ENCODE peak calls at places on chromosomes 16 and 17, in eight cellular contexts. One of them, this sample, is unnamed. For H3K27me3 and H3K4me1, the result is how much of the 10 kb centered on the place peaks cover.

GRCh38 chr16:29815032-29815721 is 775 bp upstream of the PAGR1 start:
- DNase-seq in IMR-90: no peak
- DNase-seq in sigmoid colon: peak
- DNase-seq in trophoblast cell: no peak
- DNase-seq in uterus: peak
- DNase-seq in aorta: peak
- DNase-seq in right atrium auricular region: no peak
- DNase-seq in SJCRH30: no peak
- DNase-seq in this sample: no peak

GRCh38 chr16:85376292-85377095 is 236.6 kb upstream of the GSE1 start:
- DNase-seq in right atrium auricular region: no peak
- DNase-seq in sigmoid colon: peak
- DNase-seq in aorta: peak
- DNase-seq in IMR-90: no peak
- DNase-seq in SJCRH30: no peak
- DNase-seq in uterus: no peak
- DNase-seq in trophoblast cell: no peak
- DNase-seq in this sample: no peak

GRCh38 chr16:84597518-84598390 is 20.1 kb downstream of the COTL1 start:
- DNase-seq in trophoblast cell: no peak
- DNase-seq in uterus: no peak
- DNase-seq in sigmoid colon: no peak
- DNase-seq in right atrium auricular region: no peak
- DNase-seq in SJCRH30: no peak
- DNase-seq in aorta: peak
- DNase-seq in IMR-90: no peak
- DNase-seq in this sample: no peak

GRCh38 chr16:3170440-3171180 is 17.4 kb upstream of the OR1F1 start:
- DNase-seq in right atrium auricular region: no peak
- DNase-seq in sigmoid colon: peak
- DNase-seq in IMR-90: no peak
- DNase-seq in uterus: no peak
- DNase-seq in trophoblast cell: no peak
- DNase-seq in aorta: no peak
- DNase-seq in SJCRH30: no peak
- DNase-seq in this sample: no peak

GRCh38 chr17:82094931-82095776 is 2.9 kb downstream of the FASN start:
- DNase-seq in SJCRH30: no peak
- DNase-seq in sigmoid colon: no peak
- DNase-seq in right atrium auricular region: no peak
- DNase-seq in trophoblast cell: no peak
- DNase-seq in IMR-90: no peak
- DNase-seq in uterus: no peak
- DNase-seq in aorta: peak
- DNase-seq in this sample: no peak

GRCh38 chr16:62135903-62136302 is 99.7 kb upstream of the CDH8 start:
- DNase-seq in trophoblast cell: no peak
- DNase-seq in SJCRH30: no peak
- DNase-seq in uterus: no peak
- DNase-seq in IMR-90: no peak
- DNase-seq in right atrium auricular region: no peak
- DNase-seq in sigmoid colon: no peak
- DNase-seq in aorta: no peak
- DNase-seq in this sample: no peak

GRCh38 chr16:7177875-7178274 is 154.8 kb upstream of the RBFOX1 start:
- DNase-seq in SJCRH30: no peak
- DNase-seq in IMR-90: no peak
- DNase-seq in trophoblast cell: no peak
- DNase-seq in aorta: no peak
- DNase-seq in right atrium auricular region: no peak
- DNase-seq in sigmoid colon: no peak
- DNase-seq in uterus: no peak
- DNase-seq in this sample: no peak

GRCh38 chr17:81929253-81930141 is 2.0 kb upstream of the MAFG start:
- DNase-seq in uterus: no peak
- DNase-seq in trophoblast cell: peak
- DNase-seq in sigmoid colon: no peak
- DNase-seq in IMR-90: no peak
- DNase-seq in aorta: peak
- DNase-seq in right atrium auricular region: no peak
- DNase-seq in SJCRH30: no peak
- DNase-seq in this sample: no peak

GRCh38 chr17:28901866-28902818 is 737 bp downstream of the DHRS13 start:
- DNase-seq in trophoblast cell: no peak
- DNase-seq in SJCRH30: peak
- DNase-seq in uterus: peak
- DNase-seq in aorta: no peak
- DNase-seq in sigmoid colon: no peak
- DNase-seq in right atrium auricular region: no peak
- DNase-seq in IMR-90: no peak
- DNase-seq in this sample: no peak

GRCh38 chr16:88499836-88500251 is 46.8 kb downstream of the ZFPM1 start:
- DNase-seq in sigmoid colon: no peak
- DNase-seq in SJCRH30: no peak
- DNase-seq in uterus: no peak
- DNase-seq in trophoblast cell: no peak
- DNase-seq in right atrium auricular region: no peak
- DNase-seq in aorta: no peak
- DNase-seq in IMR-90: no peak
- DNase-seq in this sample: no peak
- H3K27me3 ChIP-seq in sigmoid colon: under half
- H3K27me3 ChIP-seq in SJCRH30: under half
- H3K27me3 ChIP-seq in uterus: under half
- H3K27me3 ChIP-seq in trophoblast cell: under half
- H3K27me3 ChIP-seq in right atrium auricular region: under half
- H3K27me3 ChIP-seq in aorta: under half
- H3K27me3 ChIP-seq in IMR-90: under half
- H3K27me3 ChIP-seq in this sample: under half

GRCh38 chr16:47886631-47887415 is 269.0 kb downstream of the ABCC12 start:
- DNase-seq in aorta: no peak
- DNase-seq in right atrium auricular region: no peak
- DNase-seq in trophoblast cell: no peak
- DNase-seq in sigmoid colon: no peak
- DNase-seq in SJCRH30: no peak
- DNase-seq in IMR-90: no peak
- DNase-seq in uterus: no peak
- DNase-seq in this sample: no peak
- H3K27ac ChIP-seq in aorta: no peak
- H3K27ac ChIP-seq in right atrium auricular region: no peak
- H3K27ac ChIP-seq in trophoblast cell: peak
- H3K27ac ChIP-seq in sigmoid colon: no peak
- H3K27ac ChIP-seq in SJCRH30: no peak
- H3K27ac ChIP-seq in IMR-90: no peak
- H3K27ac ChIP-seq in uterus: no peak
- H3K27ac ChIP-seq in this sample: peak

GRCh38 chr17:37475713-37476420 is 13.8 kb upstream of the DUSP14 start:
- DNase-seq in uterus: no peak
- DNase-seq in aorta: no peak
- DNase-seq in sigmoid colon: no peak
- DNase-seq in SJCRH30: no peak
- DNase-seq in IMR-90: no peak
- DNase-seq in right atrium auricular region: no peak
- DNase-seq in trophoblast cell: no peak
- DNase-seq in this sample: no peak

GRCh38 chr17:37476431-37477130 is 13.1 kb upstream of the DUSP14 start:
- DNase-seq in sigmoid colon: no peak
- DNase-seq in uterus: no peak
- DNase-seq in right atrium auricular region: no peak
- DNase-seq in trophoblast cell: peak
- DNase-seq in IMR-90: peak
- DNase-seq in aorta: no peak
- DNase-seq in SJCRH30: peak
- DNase-seq in this sample: peak

GRCh38 chr17:37479025-37479424 is 10.7 kb upstream of the DUSP14 start:
- DNase-seq in sigmoid colon: no peak
- DNase-seq in IMR-90: no peak
- DNase-seq in aorta: no peak
- DNase-seq in right atrium auricular region: no peak
- DNase-seq in trophoblast cell: no peak
- DNase-seq in SJCRH30: no peak
- DNase-seq in uterus: no peak
- DNase-seq in this sample: no peak

GRCh38 chr17:37480427-37480826 is 9.3 kb upstream of the DUSP14 start:
- DNase-seq in right atrium auricular region: no peak
- DNase-seq in aorta: no peak
- DNase-seq in SJCRH30: no peak
- DNase-seq in sigmoid colon: no peak
- DNase-seq in uterus: no peak
- DNase-seq in IMR-90: no peak
- DNase-seq in trophoblast cell: no peak
- DNase-seq in this sample: no peak

DNA sequence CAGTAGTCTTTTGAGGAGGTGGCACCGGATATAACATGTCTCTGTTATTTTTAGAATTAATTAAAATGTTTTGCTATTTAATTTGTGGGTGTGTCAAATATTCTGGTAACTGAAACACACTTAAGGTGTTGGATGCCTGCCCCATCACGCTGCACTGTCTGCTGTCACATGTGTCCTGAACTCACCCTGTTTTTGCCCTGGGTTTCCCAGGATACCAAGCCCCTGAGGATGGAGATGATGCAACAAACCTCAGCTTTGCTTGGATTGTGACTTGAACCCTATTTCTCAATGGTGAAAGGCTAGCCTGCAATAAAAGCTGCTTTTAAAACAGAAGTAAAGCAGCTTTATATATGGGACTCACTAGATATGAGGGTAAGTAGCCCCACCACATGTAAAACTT is 11.5 kb upstream of the DUSP14 start:
- DNase-seq in right atrium auricular region: peak
- DNase-seq in uterus: no peak
- DNase-seq in trophoblast cell: no peak
- DNase-seq in sigmoid colon: no peak
- DNase-seq in aorta: no peak
- DNase-seq in IMR-90: peak
- DNase-seq in SJCRH30: no peak
- DNase-seq in this sample: peak
- H3K4me1 ChIP-seq in right atrium auricular region: under half
- H3K4me1 ChIP-seq in uterus: under half
- H3K4me1 ChIP-seq in trophoblast cell: under half
- H3K4me1 ChIP-seq in sigmoid colon: under half
- H3K4me1 ChIP-seq in aorta: under half
- H3K4me1 ChIP-seq in IMR-90: under half
- H3K4me1 ChIP-seq in SJCRH30: under half
- H3K4me1 ChIP-seq in this sample: under half

GRCh38 chr16:86507173-86508027 is 2.9 kb upstream of the FOXF1 start:
- DNase-seq in IMR-90: peak
- DNase-seq in sigmoid colon: peak
- DNase-seq in trophoblast cell: no peak
- DNase-seq in SJCRH30: no peak
- DNase-seq in uterus: no peak
- DNase-seq in right atrium auricular region: no peak
- DNase-seq in aorta: no peak
- DNase-seq in this sample: no peak
- H3K27me3 ChIP-seq in IMR-90: under half
- H3K27me3 ChIP-seq in sigmoid colon: under half
- H3K27me3 ChIP-seq in trophoblast cell: half or more
- H3K27me3 ChIP-seq in SJCRH30: under half
- H3K27me3 ChIP-seq in uterus: half or more
- H3K27me3 ChIP-seq in right atrium auricular region: half or more
- H3K27me3 ChIP-seq in aorta: under half
- H3K27me3 ChIP-seq in this sample: half or more